ENCODE peak calls at places on chromosomes 3 and 15, in ten cellular contexts. T is activated T-cell treated with anti-CD3 and anti-CD28 coated beads for 24 hours, Z is HFFc6, P is C1 segment of cervical spinal cord, R is hypothalamus, D is A172, C is NCI-H2081, B is left lung, X is Peyer's patch, U is HEK293T. S is an unnamed sample.

GRCh38 chr3:17195856-17196604 is 311.3 kb downstream of the PLCL2 start:
- DNase-seq in P (peak; percentile 10), Z (no peak), U (no peak), R (no peak), D (no peak), T (no peak), X (no peak), C (no peak), B (no peak), S (no peak)

GRCh38 chr15:55694652-55695150 is 48.3 kb downstream of the PRTG start:
- DNase-seq in U (peak; percentile 62), P (no peak), X (no peak), D (no peak), C (no peak), R (no peak), T (no peak), Z (no peak), B (no peak), S (no peak)

GRCh38 chr15:40929730-40930429 is 740 bp downstream of the DLL4 start:
- DNase-seq in P (no peak), Z (no peak), T (no peak), R (no peak), X (peak; percentile 75), D (no peak), C (peak; percentile 44), B (peak; percentile 90), U (no peak), S (no peak)

GRCh38 chr3:101978348-101978747 is 129.0 kb downstream of the NFKBIZ start:
- DNase-seq in R (no peak), Z (no peak), D (no peak), P (no peak), X (no peak), B (no peak), T (no peak), U (no peak), C (no peak), S (no peak)

GRCh38 chr3:127694467-127695215 is 21.9 kb downstream of the ABTB1 start:
- DNase-seq in P (no peak), Z (peak; percentile 13), B (peak; percentile 87), U (no peak), T (no peak), X (peak; percentile 65), D (peak; percentile 59), R (no peak), C (peak; percentile 80), S (peak; percentile 85)

GRCh38 chr3:40160933-40161332 is 148.6 kb upstream of the EIF1B start:
- DNase-seq in C (no peak), D (no peak), B (no peak), R (no peak), Z (no peak), U (no peak), X (no peak), T (no peak), P (no peak), S (no peak)

GRCh38 chr15:98884894-98885293 is 122.7 kb downstream of the PGPEP1L start:
- DNase-seq in Z (no peak), R (no peak), C (peak; percentile 28), P (no peak), X (no peak), B (no peak), U (no peak), T (no peak), D (no peak), S (no peak)

GRCh38 chr3:46071222-46071621 is 43.9 kb upstream of the XCR1 start:
- DNase-seq in Z (no peak), B (no peak), C (no peak), D (no peak), P (no peak), R (no peak), X (no peak), U (no peak), T (no peak), S (no peak)

GRCh38 chr3:22414239-22414638 is 663.2 kb upstream of the ZNF385D start:
- DNase-seq in R (no peak), D (no peak), Z (no peak), T (no peak), U (no peak), C (no peak), B (no peak), X (no peak), P (no peak), S (no peak)

S was measured in right lobe of liver.